ENCODE peak calls at places on chromosomes 11 and 22, in five cellular contexts. U is uterus; P is CD8-positive, alpha-beta memory T cell; J is A549; Y is CD8-positive, alpha-beta T cell. M is an unnamed sample. For H3K9me3 and H3K4me1, the result is how much of the 10 kb centered on the place peaks cover.

GRCh38 chr11:119436715-119437114 is 13.7 kb upstream of the THY1 start:
- DNase-seq in U (no peak), P (no peak), J (no peak), Y (no peak), M (no peak)

GRCh38 chr11:12127206-12127898 is 17.0 kb downstream of the MICAL2 start:
- DNase-seq in U (no peak), P (no peak), J (no peak), Y (no peak), M (no peak)

GRCh38 chr11:76232026-76232665 is 25.8 kb upstream of the WNT11 start:
- DNase-seq in U (no peak), P (peak), J (no peak), Y (peak), M (no peak)

GRCh38 chr11:126607776-126608625 is 252.5 kb downstream of the ST3GAL4 start:
- DNase-seq in U (no peak), P (no peak), J (no peak), Y (no peak), M (no peak)

GRCh38 chr11:74388678-74389327 is 9.4 kb downstream of the PGM2L1 start:
- DNase-seq in U (peak), P (no peak), J (peak), Y (peak), M (peak)

GRCh38 chr11:65204646-65205601 is 23.2 kb downstream of the CAPN1 start:
- DNase-seq in U (peak), P (peak), J (peak), Y (no peak), M (no peak)

GRCh38 chr11:34599406-34599901 is 21.4 kb upstream of the EHF start:
- DNase-seq in U (no peak), P (no peak), J (peak), Y (no peak), M (peak)

GRCh38 chr11:118953265-118953664 is 2.8 kb upstream of the UPK2 start:
- DNase-seq in U (no peak), P (no peak), J (no peak), Y (no peak), M (no peak)

GRCh38 chr11:2780850-2781412 is 81.1 kb upstream of the KCNQ1OT1 start:
- DNase-seq in U (no peak), P (no peak), J (no peak), Y (no peak), M (peak)

GRCh38 chr11:27404427-27404826 is 41.4 kb upstream of the CCDC34 start:
- DNase-seq in U (no peak), P (no peak), J (no peak), Y (no peak), M (no peak)

GRCh38 chr11:117877120-117877784 is 794 bp upstream of the FXYD6 start:
- DNase-seq in U (peak), P (no peak), J (no peak), Y (no peak), M (no peak)

GRCh38 chr22:19812910-19813309 is 41.8 kb downstream of the GNB1L start:
- DNase-seq in U (no peak), P (no peak), J (no peak), Y (no peak), M (no peak)

GRCh38 chr11:134025086-134025437 is 43.8 kb upstream of the JAM3 start:
- DNase-seq in U (no peak), P (no peak), J (no peak), Y (no peak), M (no peak)

GRCh38 chr22:23128269-23129108 is 13.3 kb downstream of the RSPH14 start:
- DNase-seq in U (peak), P (peak), J (peak), Y (peak), M (peak)

DNA sequence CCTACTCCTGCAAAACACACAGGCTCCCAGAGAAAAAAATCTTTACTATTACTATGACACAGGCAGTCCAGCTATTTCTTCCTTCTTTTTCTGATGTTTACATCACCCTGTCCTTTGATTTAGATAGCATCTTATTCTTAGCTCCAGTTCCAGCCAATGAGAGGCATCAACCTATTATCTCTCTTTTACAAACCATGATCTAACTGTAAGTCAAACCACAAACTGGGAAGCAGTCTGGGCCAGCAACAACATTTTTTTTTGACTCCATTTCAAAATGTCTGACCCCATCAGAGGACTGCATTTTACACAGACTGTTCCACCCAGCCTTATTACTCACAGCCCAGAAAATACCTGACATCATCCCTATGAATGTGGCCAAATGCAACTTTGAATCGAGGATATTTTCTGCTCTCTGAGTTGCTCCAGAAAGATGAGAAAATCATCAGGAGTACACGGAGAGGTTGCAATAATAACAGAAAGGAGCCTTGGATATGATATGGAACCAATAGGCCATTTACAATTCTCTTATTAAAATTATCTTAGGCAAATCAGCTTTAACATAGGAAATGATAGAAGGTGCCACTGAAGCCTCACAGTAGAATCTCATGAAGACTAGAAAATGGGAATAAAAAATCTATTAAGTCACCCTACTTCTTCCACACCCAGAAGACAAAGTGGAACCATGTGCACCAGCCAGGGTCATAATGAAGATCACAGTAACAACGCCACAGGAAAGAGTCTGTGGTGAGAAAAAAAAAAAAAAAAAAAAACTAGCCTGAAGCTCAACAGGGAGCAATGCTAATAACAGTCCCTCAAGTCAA is 21.2 kb downstream of the TBRG1 start:
- DNase-seq in U (no peak), P (no peak), J (no peak), Y (no peak), M (peak)
- H3K4me3 ChIP-seq in U (no peak), P (no peak), J (no peak), Y (no peak), M (no peak)

GRCh38 chr11:91664521-91664920 is 560.1 kb upstream of the FAT3 start:
- DNase-seq in U (no peak), P (no peak), J (peak), Y (no peak), M (no peak)
- H3K9me3 ChIP-seq in U (under half), P (under half), J (under half), Y (under half), M (under half)

GRCh38 chr11:10455637-10456487 is 798 bp downstream of the AMPD3 start:
- DNase-seq in U (peak), P (peak), J (peak), Y (peak), M (peak)

GRCh38 chr11:10456519-10456918 is 1.5 kb downstream of the AMPD3 start:
- DNase-seq in U (no peak), P (no peak), J (no peak), Y (no peak), M (no peak)

GRCh38 chr11:10454902-10455631 is at the start of gene AMPD3:
- DNase-seq in U (peak), P (no peak), J (peak), Y (no peak), M (peak)

GRCh38 chr11:10453261-10453660 is 1.8 kb upstream of the AMPD3 start:
- DNase-seq in U (no peak), P (no peak), J (no peak), Y (no peak), M (no peak)

GRCh38 chr11:10454506-10454901 is 560 bp upstream of the AMPD3 start:
- DNase-seq in U (no peak), P (no peak), J (no peak), Y (no peak), M (no peak)
- H3K4me1 ChIP-seq in U (under half), P (half or more), J (under half), Y (half or more), M (under half)

GRCh38 chr11:933936-934335 is 8.3 kb downstream of the AP2A2 start:
- DNase-seq in U (no peak), P (no peak), J (no peak), Y (no peak), M (no peak)

GRCh38 chr11:933002-933820 is 7.5 kb downstream of the AP2A2 start:
- DNase-seq in U (no peak), P (no peak), J (no peak), Y (no peak), M (no peak)

GRCh38 chr11:932435-932834 is 6.8 kb downstream of the AP2A2 start:
- DNase-seq in U (no peak), P (no peak), J (no peak), Y (no peak), M (no peak)

GRCh38 chr11:929405-929804 is 3.7 kb downstream of the AP2A2 start:
- DNase-seq in U (no peak), P (no peak), J (no peak), Y (no peak), M (no peak)

DNA sequence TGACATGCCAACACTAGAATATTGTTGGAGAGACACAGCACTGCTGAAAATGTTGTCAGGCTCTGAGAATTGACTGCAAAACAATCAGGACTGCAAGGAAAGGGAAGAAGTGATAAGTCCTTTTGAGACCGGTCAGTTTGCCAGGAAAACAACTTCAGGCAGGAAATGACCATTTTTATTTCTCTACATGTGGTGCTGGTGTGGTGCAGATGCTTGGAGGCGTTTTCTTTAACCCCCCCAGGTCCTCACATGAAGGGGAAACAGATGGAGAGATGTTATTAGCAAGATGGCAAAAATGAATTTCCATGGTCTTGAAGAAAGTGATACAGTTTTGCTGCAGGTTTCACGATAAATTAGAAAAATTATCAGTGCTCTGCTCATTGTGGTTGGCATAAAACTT is 5.7 kb downstream of the AP2A2 start:
- DNase-seq in U (no peak), P (no peak), J (no peak), Y (no peak), M (no peak)
- H3K4me3 ChIP-seq in U (no peak), P (no peak), J (no peak), Y (no peak), M (no peak)

GRCh38 chr22:49462795-49463194 is 364.9 kb downstream of the BRD1 start:
- DNase-seq in U (no peak), P (no peak), J (no peak), Y (no peak), M (no peak)

GRCh38 chr22:49469896-49470740 is 357.6 kb downstream of the BRD1 start:
- DNase-seq in U (no peak), P (no peak), J (no peak), Y (no peak), M (no peak)

GRCh38 chr22:49464024-49464423 is 363.6 kb downstream of the BRD1 start:
- DNase-seq in U (no peak), P (no peak), J (no peak), Y (no peak), M (no peak)

GRCh38 chr22:49470741-49471134 is 356.9 kb downstream of the BRD1 start:
- DNase-seq in U (no peak), P (no peak), J (no peak), Y (no peak), M (no peak)

DNA sequence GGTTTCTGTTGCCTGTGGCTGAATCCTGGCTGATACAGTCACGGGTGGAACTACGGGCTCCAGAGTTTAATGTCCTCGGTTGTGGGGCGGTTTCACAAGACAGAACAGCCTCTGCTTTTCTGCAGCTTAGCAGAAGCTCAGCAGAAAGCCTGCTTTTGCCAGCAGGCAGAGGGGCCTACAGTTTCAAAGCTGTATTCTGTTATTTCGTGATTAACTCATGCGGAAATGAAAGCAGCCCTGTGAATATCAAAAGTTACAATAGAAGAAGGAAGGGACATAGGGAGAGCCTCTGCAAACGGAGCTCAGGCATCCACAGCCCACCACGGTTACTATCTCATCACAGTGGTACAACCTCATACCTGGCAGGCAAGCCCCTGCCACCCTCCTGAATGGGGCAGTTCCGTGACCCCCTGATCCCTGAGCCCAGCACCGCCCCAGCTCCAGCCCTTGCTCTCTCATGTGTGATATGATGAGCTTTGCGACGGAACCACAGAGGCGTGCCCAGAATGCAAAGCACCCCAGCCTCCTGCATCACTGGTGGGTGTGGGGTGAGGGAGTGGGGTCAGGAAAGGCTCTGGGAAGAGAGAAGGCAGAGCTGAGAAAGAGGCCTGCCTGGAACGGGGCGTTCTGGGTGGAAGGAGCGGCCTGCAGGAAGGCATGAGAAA is 360.6 kb downstream of the BRD1 start:
- DNase-seq in U (no peak), P (no peak), J (no peak), Y (no peak), M (no peak)
- H3K9me3 ChIP-seq in U (under half), P (under half), J (under half), Y (under half), M (under half)

DNA sequence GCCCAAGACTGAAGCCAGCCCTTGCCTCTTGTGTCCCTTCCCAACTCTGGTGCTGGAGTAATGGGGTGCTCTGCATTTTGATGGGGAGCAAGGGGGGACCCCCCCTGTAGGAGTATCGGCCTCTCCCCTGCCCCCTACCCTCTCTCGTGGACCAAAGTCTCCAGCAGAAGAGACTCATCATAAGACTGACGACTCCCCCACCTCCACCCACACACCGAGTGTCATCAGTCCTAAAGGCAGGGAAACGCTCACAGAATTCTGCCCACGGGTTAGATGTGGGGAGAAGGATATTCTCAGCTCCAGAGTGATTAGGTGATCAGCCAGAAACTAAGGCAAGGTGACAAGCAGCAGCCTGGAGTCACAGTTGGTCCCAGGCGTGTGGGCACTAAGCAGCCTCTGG is 38.8 kb downstream of the PPP2R1B start:
- DNase-seq in U (no peak), P (no peak), J (no peak), Y (no peak), M (no peak)
- H3K4me1 ChIP-seq in U (under half), P (under half), J (under half), Y (under half), M (under half)

GRCh38 chr11:93784935-93785360 is 866 bp downstream of the MED17 start:
- DNase-seq in U (no peak), P (no peak), J (no peak), Y (no peak), M (no peak)

GRCh38 chr11:93784152-93784934 is at the start of gene MED17:
- DNase-seq in U (peak), P (peak), J (peak), Y (peak), M (peak)

GRCh38 chr11:93783767-93784151 is 323 bp upstream of the MED17 start:
- DNase-seq in U (no peak), P (no peak), J (no peak), Y (no peak), M (no peak)

GRCh38 chr11:93783362-93783761 is 720 bp upstream of the MED17 start:
- DNase-seq in U (no peak), P (no peak), J (no peak), Y (no peak), M (no peak)
- H3K4me3 ChIP-seq in U (peak), P (peak), J (peak), Y (peak), M (peak)

GRCh38 chr22:50209893-50210292 is 9.1 kb downstream of the SELENOO start:
- DNase-seq in U (peak), P (peak), J (peak), Y (peak), M (peak)

GRCh38 chr22:50210378-50211139 is 9.7 kb downstream of the SELENOO start:
- DNase-seq in U (no peak), P (no peak), J (no peak), Y (no peak), M (no peak)

GRCh38 chr22:50208939-50209892 is 8.4 kb downstream of the SELENOO start:
- DNase-seq in U (no peak), P (no peak), J (no peak), Y (no peak), M (no peak)

GRCh38 chr22:50208430-50208938 is 7.7 kb downstream of the SELENOO start:
- DNase-seq in U (no peak), P (no peak), J (no peak), Y (no peak), M (no peak)

GRCh38 chr22:50211147-50211546 is 10.3 kb downstream of the SELENOO start:
- DNase-seq in U (no peak), P (no peak), J (no peak), Y (no peak), M (no peak)
- H3K9me3 ChIP-seq in U (under half), P (under half), J (under half), Y (under half), M (under half)

M was measured in SJSA1.